ENCODE peak calls at places on chromosomes 5 and 9, in six cellular contexts. One of them, this sample, is unnamed. For H3K4me1, the result is how much of the 10 kb centered on the place peaks cover.

GRCh38 chr9:128339761-128340690 is at the start of gene SLC27A4:
- DNase-seq in CD8-positive, alpha-beta T cell: peak
- DNase-seq in cardiac muscle cell: peak
- DNase-seq in pancreas: peak
- DNase-seq in body of pancreas: peak
- DNase-seq in lung: peak
- DNase-seq in this sample: peak

GRCh38 chr9:121259935-121260334 is 8.0 kb upstream of the GSN start:
- DNase-seq in cardiac muscle cell: peak
- DNase-seq in CD8-positive, alpha-beta T cell: no peak
- DNase-seq in body of pancreas: no peak
- DNase-seq in lung: no peak
- DNase-seq in pancreas: no peak
- DNase-seq in this sample: no peak

GRCh38 chr5:57839025-57839424 is 356.4 kb upstream of the ACTBL2 start:
- DNase-seq in lung: no peak
- DNase-seq in cardiac muscle cell: no peak
- DNase-seq in CD8-positive, alpha-beta T cell: no peak
- DNase-seq in pancreas: no peak
- DNase-seq in body of pancreas: no peak
- DNase-seq in this sample: no peak

GRCh38 chr5:178487911-178488310 is 102.3 kb downstream of the COL23A1 start:
- DNase-seq in lung: no peak
- DNase-seq in body of pancreas: no peak
- DNase-seq in cardiac muscle cell: no peak
- DNase-seq in pancreas: no peak
- DNase-seq in CD8-positive, alpha-beta T cell: no peak
- DNase-seq in this sample: no peak

GRCh38 chr5:67010684-67011409 is 185.8 kb downstream of the CD180 start:
- DNase-seq in body of pancreas: no peak
- DNase-seq in cardiac muscle cell: no peak
- DNase-seq in lung: no peak
- DNase-seq in pancreas: no peak
- DNase-seq in CD8-positive, alpha-beta T cell: no peak
- DNase-seq in this sample: no peak

GRCh38 chr5:42005561-42006153 is 80.6 kb downstream of the FBXO4 start:
- DNase-seq in pancreas: no peak
- DNase-seq in cardiac muscle cell: peak
- DNase-seq in CD8-positive, alpha-beta T cell: no peak
- DNase-seq in body of pancreas: no peak
- DNase-seq in lung: no peak
- DNase-seq in this sample: no peak

GRCh38 chr9:109454601-109455155 is 43.4 kb downstream of the PTPN3 start:
- DNase-seq in pancreas: no peak
- DNase-seq in cardiac muscle cell: no peak
- DNase-seq in lung: no peak
- DNase-seq in body of pancreas: no peak
- DNase-seq in CD8-positive, alpha-beta T cell: no peak
- DNase-seq in this sample: no peak

GRCh38 chr9:37639109-37639748 is 11.5 kb upstream of the FRMPD1 start:
- DNase-seq in body of pancreas: no peak
- DNase-seq in cardiac muscle cell: no peak
- DNase-seq in CD8-positive, alpha-beta T cell: no peak
- DNase-seq in lung: no peak
- DNase-seq in pancreas: no peak
- DNase-seq in this sample: no peak

GRCh38 chr9:70540016-70540415 is 125.6 kb upstream of the KLF9 start:
- DNase-seq in pancreas: no peak
- DNase-seq in lung: no peak
- DNase-seq in cardiac muscle cell: no peak
- DNase-seq in body of pancreas: no peak
- DNase-seq in CD8-positive, alpha-beta T cell: no peak
- DNase-seq in this sample: no peak

GRCh38 chr5:142280066-142281011 is 44.5 kb downstream of the SPRY4 start:
- DNase-seq in lung: no peak
- DNase-seq in cardiac muscle cell: peak
- DNase-seq in body of pancreas: peak
- DNase-seq in CD8-positive, alpha-beta T cell: no peak
- DNase-seq in pancreas: peak
- DNase-seq in this sample: no peak

GRCh38 chr5:99004960-99005359 is 76.2 kb upstream of the CHD1 start:
- DNase-seq in body of pancreas: no peak
- DNase-seq in lung: no peak
- DNase-seq in cardiac muscle cell: no peak
- DNase-seq in CD8-positive, alpha-beta T cell: no peak
- DNase-seq in pancreas: no peak
- DNase-seq in this sample: no peak

GRCh38 chr9:16121593-16121992 is 568.8 kb downstream of the CCDC171 start:
- DNase-seq in CD8-positive, alpha-beta T cell: no peak
- DNase-seq in cardiac muscle cell: no peak
- DNase-seq in pancreas: no peak
- DNase-seq in body of pancreas: no peak
- DNase-seq in lung: no peak
- DNase-seq in this sample: no peak

GRCh38 chr9:16126042-16126441 is 573.2 kb downstream of the CCDC171 start:
- DNase-seq in CD8-positive, alpha-beta T cell: no peak
- DNase-seq in pancreas: no peak
- DNase-seq in lung: no peak
- DNase-seq in body of pancreas: no peak
- DNase-seq in cardiac muscle cell: no peak
- DNase-seq in this sample: no peak

GRCh38 chr9:16121168-16121567 is 568.3 kb downstream of the CCDC171 start:
- DNase-seq in pancreas: no peak
- DNase-seq in CD8-positive, alpha-beta T cell: no peak
- DNase-seq in cardiac muscle cell: no peak
- DNase-seq in lung: no peak
- DNase-seq in body of pancreas: no peak
- DNase-seq in this sample: no peak

GRCh38 chr9:16128003-16128402 is 575.2 kb downstream of the CCDC171 start:
- DNase-seq in pancreas: no peak
- DNase-seq in lung: no peak
- DNase-seq in body of pancreas: no peak
- DNase-seq in CD8-positive, alpha-beta T cell: no peak
- DNase-seq in cardiac muscle cell: no peak
- DNase-seq in this sample: no peak

DNA sequence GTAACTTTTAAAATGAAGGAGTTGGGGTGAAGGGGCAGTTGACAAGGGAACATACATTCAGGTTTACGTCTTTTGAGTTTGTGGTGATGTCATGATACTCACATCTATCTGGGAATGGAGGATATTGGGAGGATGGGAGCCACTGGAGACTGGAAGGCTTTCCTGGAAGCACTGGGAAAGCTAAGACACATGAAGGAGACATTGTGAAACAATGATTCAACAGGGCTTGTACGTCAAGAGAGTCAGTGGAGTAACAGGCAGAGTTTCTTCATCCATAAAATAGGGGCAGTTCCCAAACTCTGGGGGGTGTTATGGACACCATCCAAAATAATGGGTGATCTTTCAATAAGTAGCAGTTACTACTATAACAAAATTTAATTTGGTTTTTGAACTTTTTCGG is 572.8 kb downstream of the CCDC171 start:
- DNase-seq in body of pancreas: no peak
- DNase-seq in cardiac muscle cell: no peak
- DNase-seq in CD8-positive, alpha-beta T cell: no peak
- DNase-seq in lung: no peak
- DNase-seq in pancreas: no peak
- DNase-seq in this sample: no peak
- H3K27ac ChIP-seq in body of pancreas: no peak
- H3K27ac ChIP-seq in cardiac muscle cell: no peak
- H3K27ac ChIP-seq in CD8-positive, alpha-beta T cell: no peak
- H3K27ac ChIP-seq in lung: no peak
- H3K27ac ChIP-seq in pancreas: no peak
- H3K27ac ChIP-seq in this sample: no peak

GRCh38 chr5:82601085-82601484 is 322.9 kb upstream of the RPS23 start:
- DNase-seq in CD8-positive, alpha-beta T cell: no peak
- DNase-seq in lung: no peak
- DNase-seq in body of pancreas: no peak
- DNase-seq in cardiac muscle cell: no peak
- DNase-seq in pancreas: no peak
- DNase-seq in this sample: no peak

GRCh38 chr5:82599692-82600091 is 321.5 kb upstream of the RPS23 start:
- DNase-seq in body of pancreas: no peak
- DNase-seq in CD8-positive, alpha-beta T cell: no peak
- DNase-seq in cardiac muscle cell: no peak
- DNase-seq in pancreas: no peak
- DNase-seq in lung: no peak
- DNase-seq in this sample: no peak

GRCh38 chr5:82599030-82599429 is 320.9 kb upstream of the RPS23 start:
- DNase-seq in body of pancreas: no peak
- DNase-seq in cardiac muscle cell: no peak
- DNase-seq in lung: no peak
- DNase-seq in CD8-positive, alpha-beta T cell: no peak
- DNase-seq in pancreas: no peak
- DNase-seq in this sample: no peak

GRCh38 chr5:82603280-82603987 is 325.3 kb upstream of the RPS23 start:
- DNase-seq in pancreas: no peak
- DNase-seq in lung: no peak
- DNase-seq in cardiac muscle cell: peak
- DNase-seq in body of pancreas: no peak
- DNase-seq in CD8-positive, alpha-beta T cell: no peak
- DNase-seq in this sample: no peak

GRCh38 chr5:82601862-82602261 is 323.7 kb upstream of the RPS23 start:
- DNase-seq in cardiac muscle cell: no peak
- DNase-seq in lung: no peak
- DNase-seq in pancreas: no peak
- DNase-seq in CD8-positive, alpha-beta T cell: no peak
- DNase-seq in body of pancreas: no peak
- DNase-seq in this sample: no peak
- H3K4me1 ChIP-seq in cardiac muscle cell: under half
- H3K4me1 ChIP-seq in lung: under half
- H3K4me1 ChIP-seq in pancreas: under half
- H3K4me1 ChIP-seq in CD8-positive, alpha-beta T cell: under half
- H3K4me1 ChIP-seq in body of pancreas: under half
- H3K4me1 ChIP-seq in this sample: under half

DNA sequence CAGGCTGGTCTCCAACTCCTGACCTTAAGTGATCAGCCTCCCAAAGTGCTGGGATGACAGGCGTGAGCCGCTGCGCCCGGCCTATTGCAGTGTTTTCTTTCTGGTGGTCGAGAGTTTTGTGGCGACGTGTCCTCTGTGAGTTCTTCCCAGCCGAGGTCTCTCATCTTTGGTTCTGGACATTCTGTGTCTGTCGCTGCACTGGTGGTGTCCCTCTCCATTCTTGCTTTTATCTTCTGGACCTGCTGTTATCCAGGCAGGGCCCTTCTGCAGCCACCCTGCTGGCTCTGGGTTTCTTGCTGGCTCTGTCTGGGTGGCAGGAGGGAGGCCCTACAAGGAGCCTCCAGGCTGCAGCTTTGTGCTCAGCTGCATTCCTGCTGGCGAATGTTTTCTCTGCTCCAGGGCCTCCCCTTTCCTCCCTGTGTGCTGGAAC is 49.1 kb upstream of the EXOC3 start:
- DNase-seq in lung: no peak
- DNase-seq in pancreas: no peak
- DNase-seq in cardiac muscle cell: peak
- DNase-seq in body of pancreas: no peak
- DNase-seq in CD8-positive, alpha-beta T cell: peak
- DNase-seq in this sample: no peak
- H3K4me3 ChIP-seq in lung: no peak
- H3K4me3 ChIP-seq in pancreas: no peak
- H3K4me3 ChIP-seq in cardiac muscle cell: no peak
- H3K4me3 ChIP-seq in body of pancreas: no peak
- H3K4me3 ChIP-seq in CD8-positive, alpha-beta T cell: no peak
- H3K4me3 ChIP-seq in this sample: no peak

GRCh38 chr5:2047341-2047927 is 164.7 kb upstream of the IRX4 start:
- DNase-seq in cardiac muscle cell: no peak
- DNase-seq in body of pancreas: no peak
- DNase-seq in CD8-positive, alpha-beta T cell: no peak
- DNase-seq in lung: no peak
- DNase-seq in pancreas: no peak
- DNase-seq in this sample: no peak

GRCh38 chr5:2049876-2050275 is 167.2 kb upstream of the IRX4 start:
- DNase-seq in CD8-positive, alpha-beta T cell: no peak
- DNase-seq in pancreas: no peak
- DNase-seq in body of pancreas: no peak
- DNase-seq in lung: no peak
- DNase-seq in cardiac muscle cell: no peak
- DNase-seq in this sample: no peak

DNA sequence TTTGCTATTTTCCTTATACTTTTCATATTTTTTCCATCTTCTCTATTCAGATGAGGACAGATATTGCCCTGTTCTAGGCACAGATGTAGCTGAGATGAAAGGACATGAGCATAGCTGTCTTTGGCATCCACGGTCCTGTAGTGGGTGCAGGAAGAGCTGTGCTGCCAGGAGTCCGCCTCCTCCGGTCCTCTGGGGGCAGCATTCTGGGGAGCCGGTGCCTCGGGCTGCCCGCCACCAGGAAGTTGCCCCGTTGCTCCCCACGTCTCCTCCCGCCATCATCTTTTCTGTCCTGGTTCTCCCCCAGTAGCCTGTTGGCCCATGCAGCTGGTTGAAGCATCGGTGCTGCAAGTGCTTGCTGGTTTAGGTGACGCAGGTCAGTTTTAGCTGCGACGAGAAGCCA is 170.0 kb upstream of the IRX4 start:
- DNase-seq in CD8-positive, alpha-beta T cell: no peak
- DNase-seq in pancreas: no peak
- DNase-seq in body of pancreas: no peak
- DNase-seq in cardiac muscle cell: no peak
- DNase-seq in lung: no peak
- DNase-seq in this sample: no peak
- H3K27ac ChIP-seq in CD8-positive, alpha-beta T cell: no peak
- H3K27ac ChIP-seq in pancreas: no peak
- H3K27ac ChIP-seq in body of pancreas: no peak
- H3K27ac ChIP-seq in cardiac muscle cell: no peak
- H3K27ac ChIP-seq in lung: no peak
- H3K27ac ChIP-seq in this sample: no peak

GRCh38 chr5:133686566-133686965 is 74.2 kb upstream of the FSTL4 start:
- DNase-seq in pancreas: no peak
- DNase-seq in lung: no peak
- DNase-seq in body of pancreas: no peak
- DNase-seq in cardiac muscle cell: no peak
- DNase-seq in CD8-positive, alpha-beta T cell: no peak
- DNase-seq in this sample: no peak
- H3K4me1 ChIP-seq in pancreas: under half
- H3K4me1 ChIP-seq in lung: under half
- H3K4me1 ChIP-seq in body of pancreas: under half
- H3K4me1 ChIP-seq in cardiac muscle cell: under half
- H3K4me1 ChIP-seq in CD8-positive, alpha-beta T cell: under half
- H3K4me1 ChIP-seq in this sample: under half